ENCODE peak calls at places on chromosomes 5 and 9, in nine cellular contexts. One of them, this sample, is unnamed.

GRCh38 chr9:84177397-84177796 is 163.2 kb downstream of the SLC28A3 start:
- ATAC-seq in HCT116: no peak
- ATAC-seq in heart right ventricle: no peak
- ATAC-seq in CD4-positive, alpha-beta T cell: no peak
- ATAC-seq in Panc1: no peak
- ATAC-seq in activated T-cell treated with anti-CD3 and anti-CD28 coated beads, Interleukin-2, amount 50 U/mL, for 4 hours: no peak
- ATAC-seq in naive B cell: no peak
- ATAC-seq in left cardiac atrium: no peak
- ATAC-seq in stimulated activated naive B cell treated with anti-CD40 and anti-IgM and Interleukin-4, amounts not matched to agents 10 μg/mL and 1 μg/mL and 100 μg/mL, for 72 hours: no peak
- ATAC-seq in this sample: no peak

GRCh38 chr9:120892748-120893584 is 16.0 kb upstream of the PHF19 start:
- ATAC-seq in HCT116: no peak
- ATAC-seq in heart right ventricle: no peak
- ATAC-seq in CD4-positive, alpha-beta T cell: peak; percentile 55
- ATAC-seq in Panc1: no peak
- ATAC-seq in activated T-cell treated with anti-CD3 and anti-CD28 coated beads, Interleukin-2, amount 50 U/mL, for 4 hours: peak; percentile 68
- ATAC-seq in naive B cell: peak; percentile 92
- ATAC-seq in left cardiac atrium: no peak
- ATAC-seq in stimulated activated naive B cell treated with anti-CD40 and anti-IgM and Interleukin-4, amounts not matched to agents 10 μg/mL and 1 μg/mL and 100 μg/mL, for 72 hours: peak; percentile 78
- ATAC-seq in this sample: peak; percentile 90

GRCh38 chr5:36478646-36479307 is 127.6 kb upstream of the SLC1A3 start:
- ATAC-seq in HCT116: no peak
- ATAC-seq in heart right ventricle: no peak
- ATAC-seq in CD4-positive, alpha-beta T cell: no peak
- ATAC-seq in Panc1: no peak
- ATAC-seq in activated T-cell treated with anti-CD3 and anti-CD28 coated beads, Interleukin-2, amount 50 U/mL, for 4 hours: no peak
- ATAC-seq in naive B cell: no peak
- ATAC-seq in left cardiac atrium: no peak
- ATAC-seq in stimulated activated naive B cell treated with anti-CD40 and anti-IgM and Interleukin-4, amounts not matched to agents 10 μg/mL and 1 μg/mL and 100 μg/mL, for 72 hours: no peak
- ATAC-seq in this sample: no peak

GRCh38 chr5:171295299-171295698 is 13.7 kb upstream of the TLX3 start:
- ATAC-seq in HCT116: peak; percentile 42
- ATAC-seq in heart right ventricle: no peak
- ATAC-seq in CD4-positive, alpha-beta T cell: no peak
- ATAC-seq in Panc1: no peak
- ATAC-seq in activated T-cell treated with anti-CD3 and anti-CD28 coated beads, Interleukin-2, amount 50 U/mL, for 4 hours: no peak
- ATAC-seq in naive B cell: no peak
- ATAC-seq in left cardiac atrium: no peak
- ATAC-seq in stimulated activated naive B cell treated with anti-CD40 and anti-IgM and Interleukin-4, amounts not matched to agents 10 μg/mL and 1 μg/mL and 100 μg/mL, for 72 hours: no peak
- ATAC-seq in this sample: no peak

GRCh38 chr9:23651051-23651450 is 175.0 kb downstream of the ELAVL2 start:
- ATAC-seq in HCT116: no peak
- ATAC-seq in heart right ventricle: no peak
- ATAC-seq in CD4-positive, alpha-beta T cell: no peak
- ATAC-seq in Panc1: no peak
- ATAC-seq in activated T-cell treated with anti-CD3 and anti-CD28 coated beads, Interleukin-2, amount 50 U/mL, for 4 hours: no peak
- ATAC-seq in naive B cell: no peak
- ATAC-seq in left cardiac atrium: no peak
- ATAC-seq in stimulated activated naive B cell treated with anti-CD40 and anti-IgM and Interleukin-4, amounts not matched to agents 10 μg/mL and 1 μg/mL and 100 μg/mL, for 72 hours: no peak
- ATAC-seq in this sample: no peak

GRCh38 chr5:74865293-74865798 is 841 bp downstream of the FAM169A start:
- ATAC-seq in HCT116: peak; percentile 4
- ATAC-seq in heart right ventricle: no peak
- ATAC-seq in CD4-positive, alpha-beta T cell: no peak
- ATAC-seq in Panc1: peak; percentile 26
- ATAC-seq in activated T-cell treated with anti-CD3 and anti-CD28 coated beads, Interleukin-2, amount 50 U/mL, for 4 hours: no peak
- ATAC-seq in naive B cell: no peak
- ATAC-seq in left cardiac atrium: no peak
- ATAC-seq in stimulated activated naive B cell treated with anti-CD40 and anti-IgM and Interleukin-4, amounts not matched to agents 10 μg/mL and 1 μg/mL and 100 μg/mL, for 72 hours: no peak
- ATAC-seq in this sample: no peak

GRCh38 chr9:94082956-94083355 is 1.3 kb upstream of the PTPDC1 start:
- ATAC-seq in HCT116: no peak
- ATAC-seq in heart right ventricle: no peak
- ATAC-seq in CD4-positive, alpha-beta T cell: no peak
- ATAC-seq in Panc1: no peak
- ATAC-seq in activated T-cell treated with anti-CD3 and anti-CD28 coated beads, Interleukin-2, amount 50 U/mL, for 4 hours: no peak
- ATAC-seq in naive B cell: no peak
- ATAC-seq in left cardiac atrium: peak; percentile 59
- ATAC-seq in stimulated activated naive B cell treated with anti-CD40 and anti-IgM and Interleukin-4, amounts not matched to agents 10 μg/mL and 1 μg/mL and 100 μg/mL, for 72 hours: no peak
- ATAC-seq in this sample: no peak

GRCh38 chr5:59789197-59789596 is 104.3 kb downstream of the PDE4D start:
- ATAC-seq in HCT116: no peak
- ATAC-seq in heart right ventricle: no peak
- ATAC-seq in CD4-positive, alpha-beta T cell: no peak
- ATAC-seq in Panc1: no peak
- ATAC-seq in activated T-cell treated with anti-CD3 and anti-CD28 coated beads, Interleukin-2, amount 50 U/mL, for 4 hours: no peak
- ATAC-seq in naive B cell: no peak
- ATAC-seq in left cardiac atrium: no peak
- ATAC-seq in stimulated activated naive B cell treated with anti-CD40 and anti-IgM and Interleukin-4, amounts not matched to agents 10 μg/mL and 1 μg/mL and 100 μg/mL, for 72 hours: no peak
- ATAC-seq in this sample: no peak

GRCh38 chr5:109511980-109512744 is 102.4 kb upstream of the PJA2 start:
- ATAC-seq in HCT116: no peak
- ATAC-seq in heart right ventricle: no peak
- ATAC-seq in CD4-positive, alpha-beta T cell: no peak
- ATAC-seq in Panc1: no peak
- ATAC-seq in activated T-cell treated with anti-CD3 and anti-CD28 coated beads, Interleukin-2, amount 50 U/mL, for 4 hours: no peak
- ATAC-seq in naive B cell: peak; percentile 93
- ATAC-seq in left cardiac atrium: no peak
- ATAC-seq in stimulated activated naive B cell treated with anti-CD40 and anti-IgM and Interleukin-4, amounts not matched to agents 10 μg/mL and 1 μg/mL and 100 μg/mL, for 72 hours: peak; percentile 61
- ATAC-seq in this sample: no peak

GRCh38 chr5:124888622-124889521 is 142.4 kb upstream of the ZNF608 start:
- ATAC-seq in HCT116: no peak
- ATAC-seq in heart right ventricle: no peak
- ATAC-seq in CD4-positive, alpha-beta T cell: no peak
- ATAC-seq in Panc1: peak; percentile 21
- ATAC-seq in activated T-cell treated with anti-CD3 and anti-CD28 coated beads, Interleukin-2, amount 50 U/mL, for 4 hours: no peak
- ATAC-seq in naive B cell: no peak
- ATAC-seq in left cardiac atrium: no peak
- ATAC-seq in stimulated activated naive B cell treated with anti-CD40 and anti-IgM and Interleukin-4, amounts not matched to agents 10 μg/mL and 1 μg/mL and 100 μg/mL, for 72 hours: no peak
- ATAC-seq in this sample: no peak

GRCh38 chr9:115098226-115098965 is 19.6 kb downstream of the TNC start:
- ATAC-seq in HCT116: no peak
- ATAC-seq in heart right ventricle: no peak
- ATAC-seq in CD4-positive, alpha-beta T cell: no peak
- ATAC-seq in Panc1: no peak
- ATAC-seq in activated T-cell treated with anti-CD3 and anti-CD28 coated beads, Interleukin-2, amount 50 U/mL, for 4 hours: no peak
- ATAC-seq in naive B cell: no peak
- ATAC-seq in left cardiac atrium: no peak
- ATAC-seq in stimulated activated naive B cell treated with anti-CD40 and anti-IgM and Interleukin-4, amounts not matched to agents 10 μg/mL and 1 μg/mL and 100 μg/mL, for 72 hours: no peak
- ATAC-seq in this sample: no peak

GRCh38 chr9:34403554-34404380 is 27.1 kb upstream of the MYORG start:
- ATAC-seq in HCT116: peak; percentile 83
- ATAC-seq in heart right ventricle: peak; percentile 65
- ATAC-seq in CD4-positive, alpha-beta T cell: peak; percentile 48
- ATAC-seq in Panc1: peak; percentile 85
- ATAC-seq in activated T-cell treated with anti-CD3 and anti-CD28 coated beads, Interleukin-2, amount 50 U/mL, for 4 hours: no peak
- ATAC-seq in naive B cell: peak; percentile 28
- ATAC-seq in left cardiac atrium: peak; percentile 71
- ATAC-seq in stimulated activated naive B cell treated with anti-CD40 and anti-IgM and Interleukin-4, amounts not matched to agents 10 μg/mL and 1 μg/mL and 100 μg/mL, for 72 hours: peak; percentile 42
- ATAC-seq in this sample: no peak

GRCh38 chr5:16489322-16489791 is 23.8 kb upstream of the ZNF622 start:
- ATAC-seq in HCT116: peak; percentile 83
- ATAC-seq in heart right ventricle: peak; percentile 71
- ATAC-seq in CD4-positive, alpha-beta T cell: peak; percentile 94
- ATAC-seq in Panc1: peak; percentile 93
- ATAC-seq in activated T-cell treated with anti-CD3 and anti-CD28 coated beads, Interleukin-2, amount 50 U/mL, for 4 hours: peak; percentile 61
- ATAC-seq in naive B cell: peak; percentile 61
- ATAC-seq in left cardiac atrium: peak; percentile 88
- ATAC-seq in stimulated activated naive B cell treated with anti-CD40 and anti-IgM and Interleukin-4, amounts not matched to agents 10 μg/mL and 1 μg/mL and 100 μg/mL, for 72 hours: peak; percentile 65
- ATAC-seq in this sample: no peak

GRCh38 chr9:95084254-95084934 is 233.1 kb downstream of the FANCC start:
- ATAC-seq in HCT116: no peak
- ATAC-seq in heart right ventricle: peak; percentile 53
- ATAC-seq in CD4-positive, alpha-beta T cell: no peak
- ATAC-seq in Panc1: no peak
- ATAC-seq in activated T-cell treated with anti-CD3 and anti-CD28 coated beads, Interleukin-2, amount 50 U/mL, for 4 hours: no peak
- ATAC-seq in naive B cell: no peak
- ATAC-seq in left cardiac atrium: peak; percentile 14
- ATAC-seq in stimulated activated naive B cell treated with anti-CD40 and anti-IgM and Interleukin-4, amounts not matched to agents 10 μg/mL and 1 μg/mL and 100 μg/mL, for 72 hours: no peak
- ATAC-seq in this sample: no peak

GRCh38 chr5:179585903-179586511 is 35.7 kb downstream of the RUFY1 start:
- ATAC-seq in HCT116: no peak
- ATAC-seq in heart right ventricle: no peak
- ATAC-seq in CD4-positive, alpha-beta T cell: no peak
- ATAC-seq in Panc1: no peak
- ATAC-seq in activated T-cell treated with anti-CD3 and anti-CD28 coated beads, Interleukin-2, amount 50 U/mL, for 4 hours: no peak
- ATAC-seq in naive B cell: no peak
- ATAC-seq in left cardiac atrium: no peak
- ATAC-seq in stimulated activated naive B cell treated with anti-CD40 and anti-IgM and Interleukin-4, amounts not matched to agents 10 μg/mL and 1 μg/mL and 100 μg/mL, for 72 hours: no peak
- ATAC-seq in this sample: no peak

GRCh38 chr9:101605547-101605946 is 10.8 kb upstream of the PPP3R2 start:
- ATAC-seq in HCT116: no peak
- ATAC-seq in heart right ventricle: no peak
- ATAC-seq in CD4-positive, alpha-beta T cell: no peak
- ATAC-seq in Panc1: no peak
- ATAC-seq in activated T-cell treated with anti-CD3 and anti-CD28 coated beads, Interleukin-2, amount 50 U/mL, for 4 hours: no peak
- ATAC-seq in naive B cell: no peak
- ATAC-seq in left cardiac atrium: no peak
- ATAC-seq in stimulated activated naive B cell treated with anti-CD40 and anti-IgM and Interleukin-4, amounts not matched to agents 10 μg/mL and 1 μg/mL and 100 μg/mL, for 72 hours: no peak
- ATAC-seq in this sample: no peak

GRCh38 chr9:127974002-127974768 is 6.6 kb downstream of the EEIG1 start:
- ATAC-seq in HCT116: no peak
- ATAC-seq in heart right ventricle: no peak
- ATAC-seq in CD4-positive, alpha-beta T cell: no peak
- ATAC-seq in Panc1: no peak
- ATAC-seq in activated T-cell treated with anti-CD3 and anti-CD28 coated beads, Interleukin-2, amount 50 U/mL, for 4 hours: no peak
- ATAC-seq in naive B cell: no peak
- ATAC-seq in left cardiac atrium: no peak
- ATAC-seq in stimulated activated naive B cell treated with anti-CD40 and anti-IgM and Interleukin-4, amounts not matched to agents 10 μg/mL and 1 μg/mL and 100 μg/mL, for 72 hours: no peak
- ATAC-seq in this sample: no peak